ENCODE peak calls at places on chromosomes 1 and 21, in four cellular contexts. M is effector memory CD8-positive, alpha-beta T cell; Q is EL; I is occipital lobe. A is an unnamed sample.
A peak's percentile ranks its signal among the peaks of the same experiment; 100 is the strongest.

GRCh38 chr1:37995773-37996379 is 6.1 kb upstream of the SF3A3 start:
- DNase-seq in Q (peak; percentile 58), I (no peak), M (no peak), A (peak; percentile 92)

GRCh38 chr1:41327383-41327999 is 33.7 kb upstream of the FOXO6 start:
- DNase-seq in Q (no peak), I (no peak), M (no peak), A (no peak)

GRCh38 chr21:38037416-38037815 is 121.2 kb upstream of the KCNJ6 start:
- DNase-seq in M (no peak), I (no peak), Q (peak; percentile 14), A (no peak)

GRCh38 chr1:22412932-22413727 is 38.5 kb upstream of the ZBTB40 start:
- DNase-seq in I (no peak), M (no peak), Q (peak; percentile 53), A (peak; percentile 81)

GRCh38 chr21:45747802-45748445 is 104.4 kb downstream of the PCBP3 start:
- DNase-seq in M (no peak), Q (peak; percentile 60), I (peak; percentile 31), A (peak; percentile 86)

GRCh38 chr1:22831729-22832413 is 121.2 kb downstream of the EPHB2 start:
- DNase-seq in I (no peak), Q (peak; percentile 98), M (no peak), A (peak; percentile 92)

GRCh38 chr21:32843561-32843960 is 72.0 kb upstream of the PAXBP1 start:
- DNase-seq in Q (no peak), I (no peak), M (no peak), A (no peak)

GRCh38 chr1:205470131-205470530 is 14.3 kb upstream of the BLACAT1 start:
- DNase-seq in I (no peak), Q (no peak), M (no peak), A (no peak)

GRCh38 chr21:36347962-36348328 is 27.9 kb downstream of the MORC3 start:
- DNase-seq in I (no peak), M (no peak), Q (peak; percentile 13), A (no peak)

GRCh38 chr1:168631671-168632400 is 55.4 kb downstream of the XCL1 start:
- DNase-seq in Q (no peak), I (no peak), M (no peak), A (no peak)

GRCh38 chr1:96416111-96416595 is 305.4 kb upstream of the PTBP2 start:
- DNase-seq in Q (peak; percentile 98), I (peak; percentile 1), M (no peak), A (peak; percentile 80)

GRCh38 chr1:2906105-2906504 is 104.6 kb upstream of the TTC34 start:
- DNase-seq in I (peak; percentile 11), M (no peak), Q (no peak), A (no peak)

GRCh38 chr1:36836196-36836883 is 198.0 kb downstream of the GRIK3 start:
- DNase-seq in M (no peak), I (no peak), Q (no peak), A (no peak)

GRCh38 chr1:202158810-202159533 is 1.4 kb downstream of the PTPN7 start:
- DNase-seq in M (no peak), I (no peak), Q (no peak), A (no peak)

GRCh38 chr1:203444077-203444683 is 31.4 kb upstream of the PRELP start:
- DNase-seq in M (no peak), Q (no peak), I (no peak), A (no peak)

A was measured in AG20443.